ENCODE peak calls at places on chromosome 2, in four cellular contexts. O is K562, A is GM12878, Q is IMR-90. P is an unnamed sample.

GRCh38 chr2:95158891-95159619 is 593 bp downstream of the ZNF514 start:
- DNase-seq in O (peak; percentile 70), A (no peak), Q (peak; percentile 30), P (peak; percentile 27)

GRCh38 chr2:237591021-237591370 is 462 bp upstream of the RAB17 start:
- DNase-seq in O (no peak), A (no peak), Q (no peak), P (no peak)

GRCh38 chr2:39547811-39548719 is 111.0 kb upstream of the MAP4K3 start:
- DNase-seq in O (no peak), A (no peak), Q (peak; percentile 77), P (no peak)

GRCh38 chr2:96265349-96265839 is 403 bp downstream of the TMEM127 start:
- DNase-seq in O (peak; percentile 58), A (no peak), Q (no peak), P (no peak)

GRCh38 chr2:159144776-159145614 is 141.5 kb downstream of the WDSUB1 start:
- DNase-seq in O (no peak), A (peak; percentile 47), Q (no peak), P (no peak)

GRCh38 chr2:222756951-222757645 is 85.6 kb downstream of the MOGAT1 start:
- DNase-seq in O (no peak), A (no peak), Q (peak; percentile 75), P (peak; percentile 68)

GRCh38 chr2:165469417-165469816 is at the start of gene CSRNP3:
- DNase-seq in O (no peak), A (no peak), Q (peak; percentile 70), P (peak; percentile 72)

GRCh38 chr2:28643911-28644334 is 107.7 kb upstream of the PPP1CB start:
- DNase-seq in O (no peak), A (no peak), Q (peak; percentile 72), P (no peak)

GRCh38 chr2:119760237-119760807 is 600 bp downstream of the PTPN4 start:
- DNase-seq in O (no peak), A (no peak), Q (no peak), P (no peak)

GRCh38 chr2:111236027-111236426 is 115.3 kb downstream of the BCL2L11 start:
- DNase-seq in O (no peak), A (no peak), Q (no peak), P (no peak)

GRCh38 chr2:95166065-95166763 is 605 bp downstream of the ZNF2 start:
- DNase-seq in O (no peak), A (no peak), Q (no peak), P (no peak)

GRCh38 chr2:64760131-64760530 is 106.4 kb upstream of the SERTAD2 start:
- DNase-seq in O (no peak), A (no peak), Q (no peak), P (no peak)

GRCh38 chr2:66305714-66306113 is 129.2 kb upstream of the MEIS1 start:
- DNase-seq in O (no peak), A (no peak), Q (peak; percentile 2), P (no peak)

GRCh38 chr2:39737661-39738060 is 41.4 kb downstream of the THUMPD2 start:
- DNase-seq in O (no peak), A (no peak), Q (peak; percentile 93), P (no peak)

GRCh38 chr2:181955010-181955409 is 30.6 kb upstream of the PPP1R1C start:
- DNase-seq in O (no peak), A (no peak), Q (peak; percentile 82), P (no peak)

GRCh38 chr2:190794466-190795184 is 86.0 kb upstream of the GLS start:
- DNase-seq in O (no peak), A (no peak), Q (peak; percentile 45), P (no peak)

GRCh38 chr2:183522441-183522840 is 398.2 kb downstream of the NUP35 start:
- DNase-seq in O (no peak), A (no peak), Q (no peak), P (no peak)

GRCh38 chr2:46097714-46098480 is 199.3 kb upstream of the EPAS1 start:
- DNase-seq in O (no peak), A (no peak), Q (peak; percentile 100), P (peak; percentile 76)

GRCh38 chr2:192194065-192194865 is 468 bp downstream of the TMEFF2 start:
- DNase-seq in O (peak; percentile 1), A (no peak), Q (peak; percentile 39), P (no peak)

GRCh38 chr2:46692316-46692715 is 213.0 kb downstream of the TMEM247 start:
- DNase-seq in O (no peak), A (no peak), Q (no peak), P (no peak)

GRCh38 chr2:207254526-207255464 is 89.0 kb upstream of the KLF7 start:
- DNase-seq in O (no peak), A (no peak), Q (peak; percentile 92), P (no peak)

GRCh38 chr2:203400805-203401585 is 72.8 kb downstream of the ABI2 start:
- DNase-seq in O (no peak), A (no peak), Q (peak; percentile 43), P (peak; percentile 32)

GRCh38 chr2:43102366-43103092 is 123.9 kb downstream of the ZFP36L2 start:
- DNase-seq in O (no peak), A (no peak), Q (peak; percentile 77), P (no peak)

GRCh38 chr2:30656079-30656478 is 151.2 kb downstream of the CAPN13 start:
- DNase-seq in O (no peak), A (no peak), Q (peak; percentile 71), P (no peak)

GRCh38 chr2:168770796-168771195 is 31.6 kb upstream of the NOSTRIN start:
- DNase-seq in O (no peak), A (no peak), Q (no peak), P (no peak)
- H3K27ac ChIP-seq in O (no peak overlapping the region), A (no peak overlapping the region), Q (no peak overlapping the region), P (no peak overlapping the region)

DNA sequence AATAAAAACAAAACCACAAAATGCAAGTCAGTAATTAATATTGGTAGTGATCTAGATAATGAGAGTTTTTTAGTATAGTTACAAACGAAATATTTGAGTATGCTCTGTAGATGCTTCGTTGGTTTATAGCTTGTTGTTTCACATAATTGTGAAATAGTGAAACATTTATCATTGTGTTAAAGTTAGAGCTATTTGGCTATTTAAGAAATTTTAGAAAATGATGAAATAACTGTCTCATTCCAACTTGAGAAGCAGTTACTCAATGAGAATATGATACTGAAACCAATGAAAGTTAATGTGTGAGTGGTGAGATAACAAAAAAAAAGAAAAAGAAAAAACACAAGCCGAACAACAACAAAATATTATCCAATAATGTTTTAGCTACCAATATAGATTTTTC is 475.6 kb upstream of the ZEB2 start:
- DNase-seq in O (no peak), A (no peak), Q (no peak), P (no peak)
- TF ChIP-seq RFX5 in O (no peak), A (no peak), Q (no peak), P (no peak)

DNA sequence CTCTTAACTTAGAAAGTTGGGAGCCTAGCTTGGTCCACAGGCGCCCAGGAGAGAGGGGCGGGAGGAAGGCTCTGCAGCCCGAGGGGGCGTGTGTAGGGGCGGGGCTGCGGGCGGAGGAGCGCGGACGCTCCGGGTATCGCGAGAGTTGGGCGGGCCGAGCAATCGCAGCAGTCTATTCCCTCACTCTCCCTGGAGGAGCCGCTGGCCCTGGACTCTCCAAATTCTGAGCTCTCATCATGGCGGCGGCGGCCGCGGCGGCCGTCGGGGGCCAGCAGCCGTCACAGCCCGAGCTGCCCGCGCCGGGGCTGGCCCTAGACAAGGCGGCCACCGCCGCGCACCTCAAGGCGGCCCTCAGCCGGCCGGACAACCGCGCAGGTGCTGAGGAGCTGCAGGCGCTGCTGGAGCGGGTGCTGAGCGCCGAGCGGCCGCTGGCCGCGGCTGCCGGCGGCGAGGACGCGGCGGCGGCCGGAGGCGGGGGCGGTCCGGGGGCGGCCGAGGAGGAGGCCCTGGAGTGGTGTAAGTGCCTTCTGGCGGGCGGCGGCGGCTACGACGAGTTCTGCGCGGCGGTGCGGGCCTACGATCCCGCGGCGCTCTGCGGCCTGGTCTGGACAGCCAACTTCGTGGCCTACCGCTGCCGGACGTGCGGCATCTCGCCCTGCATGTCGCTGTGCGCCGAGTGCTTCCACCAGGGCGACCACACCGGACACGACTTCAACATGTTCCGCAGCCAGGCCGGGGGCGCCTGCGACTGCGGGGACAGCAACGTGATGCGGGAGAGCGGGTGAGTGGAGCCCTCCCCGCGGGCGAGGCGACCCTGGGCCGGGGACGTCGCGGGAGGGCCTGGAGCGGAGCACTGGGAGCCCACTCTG is at the start of gene UBR3:
- DNase-seq in O (peak; percentile 98), A (peak; percentile 57), Q (peak; percentile 91), P (peak; percentile 91)
- TF ChIP-seq ELK1 in O (no peak), A (no peak), Q (no peak), P (no peak)

DNA sequence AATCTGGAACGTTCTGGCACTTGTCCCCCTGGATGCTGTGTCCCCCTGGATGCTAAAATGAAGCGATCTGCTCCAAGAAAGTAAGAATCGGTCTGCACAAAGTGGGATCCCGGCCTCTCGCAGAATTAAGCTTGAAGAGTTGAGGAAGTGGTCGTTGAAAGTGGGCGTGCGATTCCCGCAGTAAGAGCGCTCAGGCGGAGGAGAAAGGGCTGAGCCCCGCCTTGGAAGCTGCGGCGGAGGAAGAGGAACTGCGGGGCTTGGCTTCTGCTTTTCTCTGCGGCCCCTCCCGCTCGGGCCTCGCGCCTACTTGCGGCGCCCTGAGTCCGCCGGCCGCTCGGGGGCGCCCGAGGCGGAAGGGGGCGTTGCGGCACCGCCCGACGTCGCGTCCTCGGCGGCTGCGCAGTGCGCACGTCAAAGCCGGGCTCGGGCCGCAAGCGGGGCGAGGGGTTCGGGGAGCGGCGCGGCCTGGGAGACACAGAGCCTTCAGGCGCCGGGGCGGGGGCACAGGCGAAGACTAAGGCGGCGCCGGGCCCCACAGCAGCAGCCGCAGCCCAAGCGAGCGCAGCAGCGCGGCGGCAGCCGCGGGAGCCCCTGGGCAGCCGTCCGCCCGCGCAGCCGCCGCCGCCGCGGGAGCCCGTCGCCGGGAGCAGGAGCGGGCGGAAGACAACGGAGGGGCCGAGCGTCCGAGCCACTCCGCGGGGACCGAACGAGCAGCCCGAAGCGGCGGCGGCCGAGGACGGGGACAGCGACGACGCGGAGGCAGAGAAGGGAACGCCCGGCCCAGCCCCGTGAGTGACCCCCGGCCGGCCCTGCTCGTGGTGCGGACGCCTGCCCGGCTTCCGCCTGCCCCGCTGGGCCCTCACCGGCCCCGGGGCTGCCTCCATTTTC is at the start of gene CAB39:
- DNase-seq in O (peak; percentile 84), A (peak; percentile 63), Q (peak; percentile 86), P (peak; percentile 70)
- H3K27ac ChIP-seq in O (peak within 1 kb of the TSS; percentile 95), A (peak within 1 kb of the TSS; percentile 85), Q (peak within 1 kb of the TSS; percentile 91), P (peak within 1 kb of the TSS; percentile 99)

GRCh38 chr2:37882036-37882435 is 43.1 kb upstream of the RMDN2 start:
- DNase-seq in O (no peak), A (no peak), Q (no peak), P (no peak)

GRCh38 chr2:37881397-37881796 is 43.7 kb upstream of the RMDN2 start:
- DNase-seq in O (no peak), A (no peak), Q (no peak), P (no peak)

GRCh38 chr2:37887286-37887685 is 37.8 kb upstream of the RMDN2 start:
- DNase-seq in O (no peak), A (no peak), Q (no peak), P (no peak)

GRCh38 chr2:37886745-37887144 is 38.3 kb upstream of the RMDN2 start:
- DNase-seq in O (no peak), A (no peak), Q (peak; percentile 81), P (no peak)

GRCh38 chr2:37885329-37885993 is 39.6 kb upstream of the RMDN2 start:
- DNase-seq in O (no peak), A (no peak), Q (no peak), P (no peak)
- TF ChIP-seq RFX5 in O (no peak), A (no peak), Q (no peak), P (no peak)

GRCh38 chr2:16192416-16193216 is 252.3 kb downstream of the MYCN start:
- DNase-seq in O (no peak), A (no peak), Q (no peak), P (no peak)
- TF ChIP-seq ELK1 in O (no peak), A (no peak), Q (no peak), P (no peak)

P was measured in A549.